ENCODE peak calls at places on chromosomes 1 and 21, in six cellular contexts. X is psoas muscle, J is A549, L is sigmoid colon, D is adipocyte, O is NT2/D1. W is an unnamed sample. For H3K9me3, the result is how much of the 10 kb centered on the place peaks cover.

GRCh38 chr21:17929514-17929913 is 110.4 kb upstream of the C21orf91 start:
- DNase-seq in X (no peak), J (no peak), L (no peak), D (no peak), O (no peak), W (no peak)

GRCh38 chr1:242745079-242745478 is 220.6 kb upstream of the PLD5 start:
- DNase-seq in X (no peak), J (no peak), L (no peak), D (no peak), O (no peak), W (no peak)

GRCh38 chr1:94599090-94599813 is 57.7 kb upstream of the F3 start:
- DNase-seq in X (no peak), J (peak), L (no peak), D (no peak), O (no peak), W (no peak)

GRCh38 chr1:168243200-168243599 is 17.4 kb downstream of the SFT2D2 start:
- DNase-seq in X (no peak), J (no peak), L (no peak), D (no peak), O (no peak), W (no peak)

GRCh38 chr1:75423616-75424015 is 187.3 kb downstream of the SLC44A5 start:
- DNase-seq in X (no peak), J (no peak), L (no peak), D (no peak), O (no peak), W (no peak)

GRCh38 chr1:25100151-25100841 is 132.0 kb downstream of the SYF2 start:
- DNase-seq in X (no peak), J (no peak), L (no peak), D (no peak), O (no peak), W (no peak)

GRCh38 chr1:202270871-202271326 is 70.8 kb downstream of the UBE2T start:
- DNase-seq in X (no peak), J (no peak), L (no peak), D (no peak), O (no peak), W (no peak)

GRCh38 chr1:228691926-228692325 is 43.4 kb upstream of the RHOU start:
- DNase-seq in X (no peak), J (peak), L (no peak), D (peak), O (peak), W (no peak)

GRCh38 chr21:38660333-38661295 is 145.1 kb upstream of the ETS2 start:
- DNase-seq in X (peak), J (no peak), L (no peak), D (no peak), O (no peak), W (peak)

GRCh38 chr1:165679282-165680036 is 18.9 kb downstream of the ALDH9A1 start:
- DNase-seq in X (no peak), J (no peak), L (no peak), D (no peak), O (no peak), W (no peak)

GRCh38 chr1:234778215-234779159 is 168.5 kb upstream of the IRF2BP2 start:
- DNase-seq in X (peak), J (no peak), L (peak), D (no peak), O (no peak), W (no peak)

GRCh38 chr21:43208561-43209332 is 39.9 kb downstream of the CRYAA start:
- DNase-seq in X (no peak), J (no peak), L (peak), D (no peak), O (no peak), W (no peak)

GRCh38 chr21:37032877-37033471 is 26.5 kb downstream of the RIPPLY3 start:
- DNase-seq in X (no peak), J (peak), L (peak), D (peak), O (no peak), W (no peak)

GRCh38 chr1:10339815-10340214 is 59.0 kb upstream of the PGD start:
- DNase-seq in X (no peak), J (peak), L (no peak), D (peak), O (peak), W (peak)

GRCh38 chr1:53656916-53657170 is 82.1 kb downstream of the GLIS1 start:
- DNase-seq in X (no peak), J (no peak), L (no peak), D (no peak), O (no peak), W (no peak)

GRCh38 chr1:101253976-101254660 is 17.3 kb downstream of the S1PR1 start:
- DNase-seq in X (no peak), J (no peak), L (no peak), D (no peak), O (no peak), W (no peak)

GRCh38 chr1:79224537-79224936 is 218.0 kb upstream of the ADGRL4 start:
- DNase-seq in X (no peak), J (no peak), L (no peak), D (no peak), O (no peak), W (no peak)

GRCh38 chr1:79215311-79215710 is 208.8 kb upstream of the ADGRL4 start:
- DNase-seq in X (no peak), J (no peak), L (no peak), D (no peak), O (no peak), W (no peak)

DNA sequence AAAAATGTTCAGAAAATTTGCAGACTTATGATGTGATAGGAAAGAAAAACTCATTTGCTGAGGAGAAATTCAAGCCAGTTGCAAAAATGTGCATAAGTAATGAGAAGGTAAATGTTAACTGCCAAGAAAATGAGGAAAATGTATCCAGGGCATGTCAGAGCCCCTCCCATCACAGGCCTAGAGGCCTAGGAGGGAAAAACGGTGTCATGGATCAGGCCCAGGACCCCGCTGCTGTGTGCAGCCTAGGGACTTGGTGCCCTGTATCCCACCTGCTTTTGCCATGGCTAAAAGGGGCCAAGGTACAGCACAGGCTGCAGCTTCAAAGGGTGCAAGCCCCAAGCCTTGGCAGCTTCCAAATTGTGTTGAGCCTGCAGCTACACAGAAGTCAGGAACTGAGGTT is 214.0 kb upstream of the ADGRL4 start:
- DNase-seq in X (no peak), J (no peak), L (no peak), D (no peak), O (no peak), W (no peak)
- H3K9me3 ChIP-seq in X (under half), J (under half), L (under half), D (under half), O (under half), W (under half)

GRCh38 chr21:35506352-35506751 is 457.2 kb upstream of the RUNX1 start:
- DNase-seq in X (no peak), J (no peak), L (no peak), D (no peak), O (peak), W (no peak)

GRCh38 chr21:35511298-35512162 is 462.4 kb upstream of the RUNX1 start:
- DNase-seq in X (no peak), J (no peak), L (no peak), D (peak), O (no peak), W (no peak)

GRCh38 chr21:35510294-35510693 is 461.2 kb upstream of the RUNX1 start:
- DNase-seq in X (no peak), J (no peak), L (no peak), D (no peak), O (no peak), W (no peak)

GRCh38 chr21:35508389-35508888 is 459.3 kb upstream of the RUNX1 start:
- DNase-seq in X (peak), J (peak), L (peak), D (peak), O (peak), W (peak)

DNA sequence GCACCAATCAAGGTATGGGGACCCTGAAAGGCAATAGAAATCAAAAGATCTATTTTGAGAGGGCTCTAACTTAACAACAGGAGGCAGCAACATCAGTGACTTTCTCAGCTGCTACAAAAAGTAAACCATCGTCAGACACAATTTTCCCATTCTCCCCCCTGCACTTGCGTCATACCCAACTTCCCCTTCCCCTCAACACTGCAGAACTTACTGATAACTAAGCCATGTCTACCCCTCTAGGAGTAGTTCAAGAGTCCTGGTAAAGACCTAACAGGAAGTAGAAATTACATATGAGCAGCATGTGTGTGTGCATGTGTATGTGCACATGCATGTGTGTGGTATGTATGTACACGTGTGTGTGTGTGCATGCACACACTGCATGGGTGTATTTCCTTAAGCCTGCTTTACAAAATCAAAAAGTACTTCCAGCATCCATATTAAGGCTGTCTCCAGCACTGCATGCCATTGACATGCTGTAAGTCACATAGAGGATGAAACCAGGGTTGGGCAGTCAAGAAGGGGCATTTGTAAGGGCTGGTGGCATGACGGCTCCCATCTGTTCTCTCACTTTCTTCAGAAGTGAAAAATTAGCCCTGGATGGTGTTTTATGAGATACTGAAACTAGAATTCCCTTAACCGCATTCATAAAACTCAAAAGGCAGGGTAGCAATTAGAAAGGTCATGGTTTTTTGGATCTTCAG is 460.1 kb upstream of the RUNX1 start:
- DNase-seq in X (no peak), J (no peak), L (no peak), D (peak), O (no peak), W (no peak)
- H3K9me3 ChIP-seq in X (under half), J (under half), L (under half), D (under half), O (under half), W (under half)

DNA sequence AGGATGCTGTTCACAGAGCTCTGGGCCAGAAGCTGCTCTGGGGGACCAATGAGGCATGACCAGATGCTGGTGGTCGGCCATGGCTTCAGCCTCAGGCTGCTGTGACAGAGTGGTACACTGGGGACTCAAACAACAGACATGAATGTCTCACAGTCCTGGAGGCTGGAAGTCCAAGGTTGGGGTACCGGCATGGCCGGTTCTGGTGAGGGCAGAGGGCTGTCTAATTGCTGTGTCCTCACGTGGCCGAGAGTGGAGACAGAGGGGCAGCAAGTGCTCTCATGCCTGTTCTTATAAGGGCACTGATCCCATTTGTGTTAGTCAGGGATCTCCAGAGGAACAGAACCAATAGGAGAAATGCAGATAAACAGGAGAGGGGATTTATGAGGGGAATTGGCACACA is 253.5 kb upstream of the C1orf174 start:
- DNase-seq in X (no peak), J (no peak), L (no peak), D (no peak), O (no peak), W (no peak)
- H3K9me3 ChIP-seq in X (under half), J (under half), L (under half), D (under half), O (under half), W (under half)

GRCh38 chr1:247043406-247043805 is 35.2 kb downstream of the ZNF670 start:
- DNase-seq in X (no peak), J (no peak), L (no peak), D (no peak), O (no peak), W (no peak)
- H3K9me3 ChIP-seq in X (under half), J (half or more), L (under half), D (half or more), O (half or more), W (half or more)

GRCh38 chr1:208990456-208990855 is 593.1 kb upstream of the CAMK1G start:
- DNase-seq in X (no peak), J (no peak), L (no peak), D (no peak), O (no peak), W (no peak)

GRCh38 chr1:208985231-208985630 is 598.3 kb upstream of the CAMK1G start:
- DNase-seq in X (no peak), J (no peak), L (no peak), D (no peak), O (no peak), W (no peak)

DNA sequence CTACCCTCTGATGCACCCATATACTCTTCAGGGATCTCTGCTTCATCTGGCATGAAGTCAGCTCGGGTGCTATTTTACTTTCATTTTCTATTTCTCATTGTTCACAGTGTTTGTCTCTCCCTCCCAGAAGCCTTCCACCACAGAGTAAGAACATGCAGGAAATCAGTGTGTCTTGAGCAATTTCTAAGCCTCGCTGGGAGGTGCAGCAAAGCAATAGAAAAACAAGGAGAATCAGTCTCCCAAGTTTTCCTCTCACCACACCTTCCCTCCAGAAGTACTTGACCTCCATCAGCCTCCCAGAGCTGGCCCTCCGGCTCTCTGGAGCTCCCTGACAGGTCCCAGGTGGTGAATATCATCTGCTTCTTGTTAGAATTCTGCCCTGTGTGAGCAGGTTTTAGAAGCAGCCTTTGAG is 594.7 kb upstream of the CAMK1G start:
- DNase-seq in X (no peak), J (peak), L (no peak), D (peak), O (no peak), W (no peak)
- H3K9me3 ChIP-seq in X (under half), J (under half), L (under half), D (under half), O (under half), W (under half)

W was measured in left ventricle myocardium inferior.